ENCODE peak calls at places on chromosome 11, in four cellular contexts. Y, J, D and V are unnamed samples.
A peak's percentile ranks its signal among the peaks of the same experiment; 100 is the strongest.

GRCh38 chr11:67998150-67999045 is 5.5 kb downstream of the UNC93B1 start:
- DNase-seq in Y (no peak), D (no peak), J (no peak), V (no peak)

GRCh38 chr11:9895016-9895415 is 231.1 kb downstream of the SWAP70 start:
- DNase-seq in J (no peak), Y (peak; percentile 80), D (no peak), V (no peak)

GRCh38 chr11:14500181-14500651 is 605 bp upstream of the COPB1 start:
- DNase-seq in D (peak; percentile 63), Y (peak; percentile 82), J (no peak), V (peak; percentile 24)

GRCh38 chr11:79290766-79291165 is 150.1 kb downstream of the TENM4 start:
- DNase-seq in D (no peak), J (no peak), Y (no peak), V (no peak)

GRCh38 chr11:78310500-78310909 is 107.1 kb downstream of the GAB2 start:
- DNase-seq in D (no peak), Y (peak; percentile 54), J (no peak), V (no peak)

GRCh38 chr11:17876827-17877226 is 136.0 kb downstream of the SERGEF start:
- DNase-seq in D (no peak), J (no peak), Y (no peak), V (no peak)

GRCh38 chr11:77138106-77138649 is 10.1 kb downstream of the MYO7A start:
- DNase-seq in J (no peak), D (peak; percentile 50), Y (no peak), V (no peak)

GRCh38 chr11:68524213-68524612 is 63.7 kb downstream of the PPP6R3 start:
- DNase-seq in D (no peak), J (no peak), Y (no peak), V (no peak)

GRCh38 chr11:20005747-20006146 is 154.5 kb downstream of the DBX1 start:
- DNase-seq in D (no peak), Y (no peak), J (no peak), V (no peak)

GRCh38 chr11:69294621-69295078 is 695 bp downstream of the MYEOV start:
- DNase-seq in J (no peak), Y (no peak), D (no peak), V (no peak)

GRCh38 chr11:57387284-57388030 is 3.0 kb downstream of the PRG2 start:
- DNase-seq in J (no peak), Y (no peak), D (no peak), V (no peak)

DNA sequence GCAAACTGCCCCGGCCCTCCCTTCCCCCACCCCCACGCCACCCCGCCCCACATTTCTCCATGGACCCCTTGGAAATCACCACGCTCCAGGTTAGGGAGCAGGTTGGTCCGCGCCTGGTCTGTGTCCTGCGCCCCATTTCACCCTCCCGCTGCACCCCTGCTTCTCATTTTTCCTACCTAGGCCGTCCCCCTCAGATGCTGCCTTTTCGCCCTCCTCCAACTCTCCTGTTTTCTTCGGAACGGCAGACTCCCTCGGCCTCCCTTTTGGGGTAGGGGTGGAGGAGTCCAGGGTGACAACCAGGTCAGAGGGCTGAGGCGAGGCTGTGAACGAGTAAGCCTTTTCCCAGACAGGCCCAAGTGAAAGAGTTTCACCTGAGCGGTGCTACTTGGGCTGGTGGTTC is 893 bp upstream of the SCN4B start:
- DNase-seq in Y (no peak), D (no peak), J (no peak), V (no peak)
- H3K4me2 ChIP-seq in Y (no peak overlapping the region), D (peak overlapping the region; percentile 98), J (no peak overlapping the region), V (peak overlapping the region; percentile 99)

GRCh38 chr11:45661417-45662055 is 3.9 kb downstream of the CHST1 start:
- DNase-seq in D (no peak), Y (no peak), J (no peak), V (no peak)
- TF ChIP-seq EZH2 in D (no peak), Y (no peak), J (no peak), V (no peak)

GRCh38 chr11:65095974-65096806 is at the start of gene VPS51:
- DNase-seq in D (peak; percentile 98), Y (peak; percentile 96), J (peak; percentile 88), V (peak; percentile 96)
- TF ChIP-seq EZH2phosphoT487 in D (no peak), Y (no peak), J (no peak), V (no peak)

GRCh38 chr11:12762283-12762682 is 88.1 kb downstream of the TEAD1 start:
- DNase-seq in D (no peak), Y (no peak), J (no peak), V (no peak)
- H3K4me2 ChIP-seq in D (no peak overlapping the region), Y (no peak overlapping the region), J (no peak overlapping the region), V (no peak overlapping the region)

GRCh38 chr11:58658553-58659080 is 36.2 kb downstream of the CNTF start:
- DNase-seq in Y (no peak), D (no peak), J (no peak), V (no peak)
- TF ChIP-seq EZH2 in Y (no peak), D (no peak), J (no peak), V (no peak)

GRCh38 chr11:65419773-65420481 is 2.7 kb upstream of the NEAT1 start:
- DNase-seq in J (peak; percentile 77), D (peak; percentile 79), Y (peak; percentile 96), V (peak; percentile 65)
- TF ChIP-seq EZH2phosphoT487 in J (no peak), D (no peak), Y (no peak), V (no peak)